ENCODE peak calls at places on chromosome 1, in seven cellular contexts. X is esophagus squamous epithelium, M is upper lobe of right lung, U is RWPE1, Y is PC-3, B is kidney epithelial cell, T is GM10248. I is an unnamed sample.

GRCh38 chr1:183925947-183926346 is 111.6 kb downstream of the COLGALT2 start:
- DNase-seq in X (no peak), M (no peak), U (no peak), Y (no peak), B (no peak), T (no peak), I (no peak)

GRCh38 chr1:67053535-67053784 is 488 bp downstream of the SLC35D1 start:
- DNase-seq in X (no peak), M (peak), U (no peak), Y (peak), B (no peak), T (peak), I (no peak)

GRCh38 chr1:57017201-57017600 is 51.4 kb upstream of the C8B start:
- DNase-seq in X (no peak), M (no peak), U (no peak), Y (peak), B (no peak), T (no peak), I (no peak)

GRCh38 chr1:160053548-160054365 is 16.2 kb downstream of the KCNJ10 start:
- DNase-seq in X (no peak), M (no peak), U (no peak), Y (no peak), B (no peak), T (no peak), I (no peak)

GRCh38 chr1:200150721-200151120 is 123.2 kb downstream of the NR5A2 start:
- DNase-seq in X (no peak), M (no peak), U (peak), Y (peak), B (peak), T (peak), I (no peak)

GRCh38 chr1:203760506-203760905 is 4.5 kb upstream of the LAX1 start:
- DNase-seq in X (no peak), M (peak), U (no peak), Y (no peak), B (no peak), T (no peak), I (no peak)

GRCh38 chr1:197774691-197775281 is 494 bp downstream of the DENND1B start:
- DNase-seq in X (no peak), M (peak), U (peak), Y (peak), B (no peak), T (peak), I (peak)

GRCh38 chr1:18109058-18109755 is 1.6 kb downstream of the IGSF21 start:
- DNase-seq in X (no peak), M (no peak), U (no peak), Y (no peak), B (no peak), T (no peak), I (no peak)

GRCh38 chr1:221794079-221794670 is 52.3 kb upstream of the DUSP10 start:
- DNase-seq in X (no peak), M (no peak), U (no peak), Y (no peak), B (peak), T (peak), I (no peak)

GRCh38 chr1:42430751-42431150 is 25.1 kb downstream of the ZMYND12 start:
- DNase-seq in X (no peak), M (no peak), U (no peak), Y (no peak), B (no peak), T (peak), I (no peak)

GRCh38 chr1:15345711-15346355 is 63.9 kb upstream of the EFHD2 start:
- DNase-seq in X (peak), M (peak), U (peak), Y (no peak), B (no peak), T (peak), I (no peak)

GRCh38 chr1:107695341-107695740 is 269.6 kb downstream of the VAV3 start:
- DNase-seq in X (no peak), M (no peak), U (no peak), Y (peak), B (no peak), T (no peak), I (no peak)

GRCh38 chr1:70288171-70288570 is 66.4 kb downstream of the ANKRD13C start:
- DNase-seq in X (no peak), M (no peak), U (no peak), Y (no peak), B (no peak), T (no peak), I (no peak)

GRCh38 chr1:41427022-41427942 is 57.2 kb downstream of the EDN2 start:
- DNase-seq in X (no peak), M (no peak), U (no peak), Y (no peak), B (no peak), T (no peak), I (no peak)

GRCh38 chr1:182404764-182405163 is 4.3 kb upstream of the TEDDM1 start:
- DNase-seq in X (no peak), M (no peak), U (no peak), Y (no peak), B (no peak), T (no peak), I (no peak)
- TF ChIP-seq CTCF in X (no peak), M (no peak), U (no peak), Y (no peak), B (no peak), T (no peak), I (peak)

GRCh38 chr1:31702836-31703404 is 897 bp downstream of the COL16A1 start:
- DNase-seq in X (no peak), M (no peak), U (no peak), Y (no peak), B (no peak), T (no peak), I (no peak)

GRCh38 chr1:31703431-31704260 is at the start of gene COL16A1:
- DNase-seq in X (no peak), M (peak), U (peak), Y (no peak), B (no peak), T (peak), I (no peak)

GRCh38 chr1:31706384-31707058 is 2.7 kb upstream of the COL16A1 start:
- DNase-seq in X (no peak), M (no peak), U (no peak), Y (no peak), B (no peak), T (no peak), I (no peak)

GRCh38 chr1:31704261-31705079 is 653 bp upstream of the COL16A1 start:
- DNase-seq in X (no peak), M (no peak), U (no peak), Y (peak), B (no peak), T (no peak), I (no peak)

GRCh38 chr1:31705080-31705866 is 1.5 kb upstream of the COL16A1 start:
- DNase-seq in X (no peak), M (no peak), U (peak), Y (peak), B (no peak), T (peak), I (no peak)
- TF ChIP-seq CTCF in X (no peak), M (peak), U (peak), Y (peak), B (peak), T (peak), I (peak)

GRCh38 chr1:235504122-235504493 is at the start of gene B3GALNT2:
- DNase-seq in X (no peak), M (no peak), U (no peak), Y (no peak), B (no peak), T (no peak), I (no peak)

GRCh38 chr1:235503333-235504121 is 725 bp downstream of the B3GALNT2 start:
- DNase-seq in X (no peak), M (peak), U (peak), Y (peak), B (no peak), T (peak), I (peak)

GRCh38 chr1:235504494-235505222 is 406 bp upstream of the B3GALNT2 start:
- DNase-seq in X (peak), M (peak), U (peak), Y (peak), B (peak), T (peak), I (peak)

GRCh38 chr1:235500971-235501540 is 3.2 kb downstream of the B3GALNT2 start:
- DNase-seq in X (no peak), M (no peak), U (peak), Y (peak), B (no peak), T (no peak), I (no peak)

DNA sequence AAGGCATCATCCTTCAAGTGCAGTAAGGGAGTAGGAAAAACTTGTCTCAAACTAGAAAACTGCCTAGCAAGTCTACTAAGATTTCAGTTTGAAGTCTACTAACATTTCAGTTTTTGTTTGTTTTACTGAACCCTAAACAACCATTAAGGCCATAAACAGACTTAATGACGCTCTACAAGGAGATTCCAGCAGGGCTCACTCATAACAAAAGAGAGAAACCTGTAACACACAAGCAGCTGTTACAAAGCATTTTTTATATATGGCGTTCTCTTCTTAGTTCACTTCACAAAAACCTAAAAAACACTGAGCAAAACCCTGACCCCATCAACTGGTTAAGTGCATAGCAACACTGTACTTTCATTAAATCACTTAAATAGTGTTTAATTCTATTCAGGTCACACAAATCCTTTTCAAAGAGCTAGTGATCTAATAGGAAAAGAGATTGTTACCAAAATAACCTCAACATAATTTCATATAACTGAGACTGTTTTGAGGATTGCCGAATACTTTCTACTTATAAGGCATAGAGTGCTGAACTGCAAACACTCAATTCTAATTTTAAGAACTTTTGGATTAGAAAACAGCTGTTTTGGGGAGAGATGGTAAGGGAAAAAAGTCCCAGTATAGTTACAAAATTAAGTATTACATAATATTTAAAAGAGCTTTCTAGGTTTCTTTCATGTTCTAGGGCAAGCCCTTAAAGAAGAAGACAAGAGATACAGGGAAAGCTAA is 1.5 kb downstream of the B3GALNT2 start:
- DNase-seq in X (no peak), M (no peak), U (peak), Y (peak), B (no peak), T (no peak), I (no peak)
- TF ChIP-seq CTCF in X (no peak), M (no peak), U (no peak), Y (no peak), B (no peak), T (no peak), I (no peak)

GRCh38 chr1:50418600-50419109 is 4.6 kb downstream of the DMRTA2 start:
- DNase-seq in X (no peak), M (no peak), U (no peak), Y (no peak), B (no peak), T (no peak), I (no peak)

GRCh38 chr1:50419907-50420248 is 3.4 kb downstream of the DMRTA2 start:
- DNase-seq in X (no peak), M (no peak), U (no peak), Y (no peak), B (no peak), T (no peak), I (no peak)

GRCh38 chr1:50417946-50418599 is 5.2 kb downstream of the DMRTA2 start:
- DNase-seq in X (no peak), M (no peak), U (no peak), Y (no peak), B (no peak), T (no peak), I (no peak)

GRCh38 chr1:50420283-50420682 is 3.0 kb downstream of the DMRTA2 start:
- DNase-seq in X (no peak), M (no peak), U (no peak), Y (no peak), B (no peak), T (no peak), I (no peak)

GRCh38 chr1:50419192-50419906 is 3.9 kb downstream of the DMRTA2 start:
- DNase-seq in X (no peak), M (no peak), U (no peak), Y (no peak), B (no peak), T (no peak), I (no peak)
- TF ChIP-seq CTCF in X (no peak), M (no peak), U (no peak), Y (no peak), B (peak), T (no peak), I (peak)

GRCh38 chr1:152878042-152878441 is at the start of gene SMCP:
- DNase-seq in X (no peak), M (no peak), U (no peak), Y (peak), B (no peak), T (no peak), I (no peak)
- TF ChIP-seq CTCF in X (no peak), M (no peak), U (no peak), Y (peak), B (no peak), T (peak), I (peak)